ENCODE peak calls at places on chromosomes 13 and 19, in seven cellular contexts. Z, L, K, V, S, F and Y are unnamed samples.
A peak's percentile ranks its signal among the peaks of the same experiment; 100 is the strongest.

GRCh38 chr13:92494915-92495314 is 731.7 kb upstream of the GPC6 start:
- DNase-seq in S (no peak), L (no peak), K (no peak), Z (no peak), V (no peak), F (no peak), Y (no peak)

GRCh38 chr19:49712397-49712859 is 21.5 kb downstream of the CPT1C start:
- DNase-seq in L (peak; percentile 95), S (peak; percentile 32), F (no peak), Z (peak; percentile 79), K (no peak), V (no peak), Y (peak; percentile 40)

GRCh38 chr19:33404916-33405315 is 31.4 kb downstream of the CEBPG start:
- DNase-seq in S (no peak), V (no peak), K (no peak), L (no peak), F (no peak), Z (no peak), Y (no peak)

GRCh38 chr13:31528176-31528575 is 211.2 kb upstream of the RXFP2 start:
- DNase-seq in V (no peak), L (no peak), F (no peak), S (no peak), Z (no peak), K (no peak), Y (no peak)

GRCh38 chr13:104320446-104320845 is 1254.2 kb upstream of the SLC10A2 start:
- DNase-seq in Z (no peak), L (no peak), F (no peak), V (no peak), S (no peak), K (no peak), Y (no peak)

GRCh38 chr13:99072941-99073340 is 95.1 kb upstream of the DOCK9 start:
- DNase-seq in F (no peak), K (no peak), S (no peak), V (no peak), L (no peak), Z (no peak), Y (no peak)

GRCh38 chr19:54209748-54210494 is 9.3 kb downstream of the RPS9 start:
- DNase-seq in F (peak; percentile 89), V (peak; percentile 75), S (no peak), K (peak; percentile 81), Z (peak; percentile 36), L (peak; percentile 83), Y (peak; percentile 72)

GRCh38 chr13:45989607-45990006 is 62.9 kb downstream of the ZC3H13 start:
- DNase-seq in V (no peak), F (peak; percentile 63), S (no peak), K (no peak), L (no peak), Z (no peak), Y (no peak)

GRCh38 chr13:64697226-64697625 is 2532.9 kb downstream of the PCDH9 start:
- DNase-seq in F (no peak), S (no peak), L (no peak), Z (no peak), V (no peak), K (no peak), Y (no peak)

GRCh38 chr13:97468331-97468730 is 34.4 kb downstream of the RAP2A start:
- DNase-seq in V (no peak), L (no peak), K (no peak), Z (peak; percentile 39), S (no peak), F (no peak), Y (no peak)

GRCh38 chr19:2315818-2316353 is 7.9 kb upstream of the LINGO3 start:
- DNase-seq in V (peak; percentile 50), L (no peak), Z (peak; percentile 68), F (no peak), S (peak; percentile 69), K (no peak), Y (peak; percentile 71)

GRCh38 chr13:26011996-26012688 is 39.7 kb downstream of the SHISA2 start:
- DNase-seq in L (no peak), F (no peak), Z (no peak), K (no peak), S (no peak), V (no peak), Y (no peak)

GRCh38 chr13:42363941-42364612 is 92.1 kb downstream of the AKAP11 start:
- DNase-seq in Z (peak; percentile 50), L (no peak), F (peak; percentile 30), S (no peak), K (no peak), V (no peak), Y (no peak)

GRCh38 chr19:44905437-44906160 is at the start of gene APOE:
- DNase-seq in S (no peak), L (no peak), K (no peak), Z (peak; percentile 92), V (no peak), F (no peak), Y (no peak)

GRCh38 chr13:49791753-49792549 is 531 bp downstream of the KPNA3 start:
- DNase-seq in K (no peak), S (peak; percentile 50), L (peak; percentile 34), Z (peak; percentile 66), F (no peak), V (no peak), Y (peak; percentile 31)

GRCh38 chr19:10694706-10695105 is 6.5 kb upstream of the QTRT1 start:
- DNase-seq in F (no peak), L (no peak), K (no peak), V (no peak), S (peak; percentile 24), Z (no peak), Y (no peak)

GRCh38 chr19:4229179-4229931 is at the start of gene EBI3:
- DNase-seq in V (no peak), Z (peak; percentile 51), S (no peak), L (no peak), K (no peak), F (peak; percentile 26), Y (no peak)

GRCh38 chr13:107211073-107211472 is 643.1 kb upstream of the ARGLU1 start:
- DNase-seq in V (no peak), S (peak; percentile 79), L (peak; percentile 65), K (peak; percentile 94), F (peak; percentile 71), Z (peak; percentile 77), Y (peak; percentile 65)

GRCh38 chr19:56403261-56403660 is 871 bp upstream of the ZNF583 start:
- DNase-seq in V (no peak), Z (no peak), L (no peak), S (no peak), F (no peak), K (no peak), Y (no peak)

GRCh38 chr13:71378992-71379905 is 487.8 kb downstream of the DACH1 start:
- DNase-seq in V (no peak), K (no peak), L (no peak), S (no peak), Z (peak; percentile 2), F (no peak), Y (no peak)

GRCh38 chr13:103898481-103898880 is 832.3 kb upstream of the SLC10A2 start:
- DNase-seq in Z (peak; percentile 38), F (no peak), S (no peak), V (no peak), L (no peak), K (no peak), Y (no peak)

GRCh38 chr19:5479958-5480357 is 24.7 kb downstream of the ZNRF4 start:
- DNase-seq in K (no peak), S (peak; percentile 48), Z (no peak), V (no peak), F (no peak), L (no peak), Y (no peak)

GRCh38 chr13:50829896-50830295 is 13.6 kb downstream of the DLEU7 start:
- DNase-seq in S (no peak), L (no peak), Z (no peak), V (no peak), F (peak; percentile 49), K (no peak), Y (no peak)

GRCh38 chr19:55228403-55229031 is at the start of gene TMEM86B:
- DNase-seq in S (no peak), L (no peak), Z (no peak), F (no peak), K (no peak), V (no peak), Y (no peak)

GRCh38 chr19:38267780-38268430 is 3.5 kb downstream of the SPINT2 start:
- DNase-seq in F (no peak), V (no peak), K (no peak), L (no peak), Z (peak; percentile 41), S (no peak), Y (no peak)

GRCh38 chr13:46012404-46012803 is 40.1 kb downstream of the ZC3H13 start:
- DNase-seq in L (no peak), F (no peak), V (no peak), K (no peak), Z (no peak), S (no peak), Y (no peak)

GRCh38 chr13:97953376-97953970 is at the start of gene IPO5:
- DNase-seq in V (no peak), Z (no peak), S (no peak), K (no peak), L (no peak), F (peak; percentile 52), Y (no peak)

GRCh38 chr19:5172859-5173577 is 167.6 kb downstream of the PTPRS start:
- DNase-seq in F (peak; percentile 87), L (no peak), Z (peak; percentile 14), K (no peak), S (no peak), V (no peak), Y (no peak)

GRCh38 chr19:13781547-13781946 is 7.3 kb downstream of the C19orf53 start:
- DNase-seq in V (peak; percentile 60), K (no peak), Z (peak; percentile 91), F (peak; percentile 57), S (peak; percentile 76), L (peak; percentile 86), Y (peak; percentile 86)

GRCh38 chr19:3389876-3390361 is 23.5 kb downstream of the NFIC start:
- DNase-seq in S (no peak), F (no peak), K (peak; percentile 33), L (no peak), Z (peak; percentile 37), V (no peak), Y (no peak)

GRCh38 chr13:93364166-93364565 is 137.6 kb downstream of the GPC6 start:
- DNase-seq in K (no peak), S (no peak), Z (no peak), F (peak; percentile 16), V (no peak), L (no peak), Y (no peak)